ENCODE peak calls at places on chromosomes 5 and 9, in ten cellular contexts. One of them, this sample, is unnamed.

GRCh38 chr5:33890633-33891032 is 1.2 kb downstream of the ADAMTS12 start:
- DNase-seq in stimulated activated CD8-positive, alpha-beta memory T cell treated with anti-CD3 and anti-CD28 coated beads, Interleukin-15, amount 100 ng/mL, for 1 hour: no peak
- DNase-seq in stromal cell of bone marrow: no peak
- DNase-seq in kidney glomerular epithelial cell: no peak
- DNase-seq in M059J: peak
- DNase-seq in AG04449: no peak
- DNase-seq in right cardiac atrium: no peak
- DNase-seq in AG09319: no peak
- DNase-seq in Ammon's horn: no peak
- DNase-seq in activated CD4-positive, alpha-beta T cell treated with anti-CD3 and anti-CD28 coated beads, Interleukin-2, amount 10 ng/mL, durations not matched to agents 24 days and 14 days: no peak
- DNase-seq in this sample: no peak

GRCh38 chr9:121292051-121292450 is 24.1 kb downstream of the GSN start:
- DNase-seq in stimulated activated CD8-positive, alpha-beta memory T cell treated with anti-CD3 and anti-CD28 coated beads, Interleukin-15, amount 100 ng/mL, for 1 hour: no peak
- DNase-seq in stromal cell of bone marrow: no peak
- DNase-seq in kidney glomerular epithelial cell: no peak
- DNase-seq in M059J: no peak
- DNase-seq in AG04449: no peak
- DNase-seq in right cardiac atrium: no peak
- DNase-seq in AG09319: no peak
- DNase-seq in Ammon's horn: no peak
- DNase-seq in activated CD4-positive, alpha-beta T cell treated with anti-CD3 and anti-CD28 coated beads, Interleukin-2, amount 10 ng/mL, durations not matched to agents 24 days and 14 days: no peak
- DNase-seq in this sample: no peak

GRCh38 chr9:116726606-116727005 is 39.5 kb downstream of the TRIM32 start:
- DNase-seq in stimulated activated CD8-positive, alpha-beta memory T cell treated with anti-CD3 and anti-CD28 coated beads, Interleukin-15, amount 100 ng/mL, for 1 hour: no peak
- DNase-seq in stromal cell of bone marrow: no peak
- DNase-seq in kidney glomerular epithelial cell: no peak
- DNase-seq in M059J: no peak
- DNase-seq in AG04449: no peak
- DNase-seq in right cardiac atrium: no peak
- DNase-seq in AG09319: no peak
- DNase-seq in Ammon's horn: no peak
- DNase-seq in activated CD4-positive, alpha-beta T cell treated with anti-CD3 and anti-CD28 coated beads, Interleukin-2, amount 10 ng/mL, durations not matched to agents 24 days and 14 days: no peak
- DNase-seq in this sample: no peak

GRCh38 chr5:69432412-69433206 is 17.7 kb downstream of the MARVELD2 start:
- DNase-seq in stimulated activated CD8-positive, alpha-beta memory T cell treated with anti-CD3 and anti-CD28 coated beads, Interleukin-15, amount 100 ng/mL, for 1 hour: no peak
- DNase-seq in stromal cell of bone marrow: no peak
- DNase-seq in kidney glomerular epithelial cell: no peak
- DNase-seq in M059J: no peak
- DNase-seq in AG04449: no peak
- DNase-seq in right cardiac atrium: no peak
- DNase-seq in AG09319: no peak
- DNase-seq in Ammon's horn: no peak
- DNase-seq in activated CD4-positive, alpha-beta T cell treated with anti-CD3 and anti-CD28 coated beads, Interleukin-2, amount 10 ng/mL, durations not matched to agents 24 days and 14 days: no peak
- DNase-seq in this sample: no peak

GRCh38 chr9:2234371-2234893 is 219.3 kb downstream of the SMARCA2 start:
- DNase-seq in stimulated activated CD8-positive, alpha-beta memory T cell treated with anti-CD3 and anti-CD28 coated beads, Interleukin-15, amount 100 ng/mL, for 1 hour: no peak
- DNase-seq in stromal cell of bone marrow: no peak
- DNase-seq in kidney glomerular epithelial cell: peak
- DNase-seq in M059J: peak
- DNase-seq in AG04449: no peak
- DNase-seq in right cardiac atrium: peak
- DNase-seq in AG09319: no peak
- DNase-seq in Ammon's horn: peak
- DNase-seq in activated CD4-positive, alpha-beta T cell treated with anti-CD3 and anti-CD28 coated beads, Interleukin-2, amount 10 ng/mL, durations not matched to agents 24 days and 14 days: no peak
- DNase-seq in this sample: no peak

GRCh38 chr9:73370053-73370452 is 218.4 kb downstream of the ANXA1 start:
- DNase-seq in stimulated activated CD8-positive, alpha-beta memory T cell treated with anti-CD3 and anti-CD28 coated beads, Interleukin-15, amount 100 ng/mL, for 1 hour: no peak
- DNase-seq in stromal cell of bone marrow: peak
- DNase-seq in kidney glomerular epithelial cell: no peak
- DNase-seq in M059J: peak
- DNase-seq in AG04449: no peak
- DNase-seq in right cardiac atrium: no peak
- DNase-seq in AG09319: no peak
- DNase-seq in Ammon's horn: no peak
- DNase-seq in activated CD4-positive, alpha-beta T cell treated with anti-CD3 and anti-CD28 coated beads, Interleukin-2, amount 10 ng/mL, durations not matched to agents 24 days and 14 days: no peak
- DNase-seq in this sample: no peak

GRCh38 chr9:130794923-130795495 is 40.0 kb upstream of the ABL1 start:
- DNase-seq in stimulated activated CD8-positive, alpha-beta memory T cell treated with anti-CD3 and anti-CD28 coated beads, Interleukin-15, amount 100 ng/mL, for 1 hour: no peak
- DNase-seq in stromal cell of bone marrow: no peak
- DNase-seq in kidney glomerular epithelial cell: no peak
- DNase-seq in M059J: no peak
- DNase-seq in AG04449: no peak
- DNase-seq in right cardiac atrium: no peak
- DNase-seq in AG09319: peak
- DNase-seq in Ammon's horn: no peak
- DNase-seq in activated CD4-positive, alpha-beta T cell treated with anti-CD3 and anti-CD28 coated beads, Interleukin-2, amount 10 ng/mL, durations not matched to agents 24 days and 14 days: no peak
- DNase-seq in this sample: no peak

GRCh38 chr5:132773601-132774355 is 3.3 kb downstream of the SEPTIN8 start:
- DNase-seq in stimulated activated CD8-positive, alpha-beta memory T cell treated with anti-CD3 and anti-CD28 coated beads, Interleukin-15, amount 100 ng/mL, for 1 hour: no peak
- DNase-seq in stromal cell of bone marrow: no peak
- DNase-seq in kidney glomerular epithelial cell: no peak
- DNase-seq in M059J: no peak
- DNase-seq in AG04449: no peak
- DNase-seq in right cardiac atrium: no peak
- DNase-seq in AG09319: no peak
- DNase-seq in Ammon's horn: no peak
- DNase-seq in activated CD4-positive, alpha-beta T cell treated with anti-CD3 and anti-CD28 coated beads, Interleukin-2, amount 10 ng/mL, durations not matched to agents 24 days and 14 days: no peak
- DNase-seq in this sample: no peak

GRCh38 chr5:33828611-33829286 is 63.0 kb downstream of the ADAMTS12 start:
- DNase-seq in stimulated activated CD8-positive, alpha-beta memory T cell treated with anti-CD3 and anti-CD28 coated beads, Interleukin-15, amount 100 ng/mL, for 1 hour: no peak
- DNase-seq in stromal cell of bone marrow: no peak
- DNase-seq in kidney glomerular epithelial cell: no peak
- DNase-seq in M059J: peak
- DNase-seq in AG04449: no peak
- DNase-seq in right cardiac atrium: no peak
- DNase-seq in AG09319: no peak
- DNase-seq in Ammon's horn: peak
- DNase-seq in activated CD4-positive, alpha-beta T cell treated with anti-CD3 and anti-CD28 coated beads, Interleukin-2, amount 10 ng/mL, durations not matched to agents 24 days and 14 days: no peak
- DNase-seq in this sample: no peak

GRCh38 chr5:2685651-2686050 is 65.8 kb downstream of the IRX2 start:
- DNase-seq in stimulated activated CD8-positive, alpha-beta memory T cell treated with anti-CD3 and anti-CD28 coated beads, Interleukin-15, amount 100 ng/mL, for 1 hour: no peak
- DNase-seq in stromal cell of bone marrow: no peak
- DNase-seq in kidney glomerular epithelial cell: no peak
- DNase-seq in M059J: peak
- DNase-seq in AG04449: no peak
- DNase-seq in right cardiac atrium: no peak
- DNase-seq in AG09319: no peak
- DNase-seq in Ammon's horn: no peak
- DNase-seq in activated CD4-positive, alpha-beta T cell treated with anti-CD3 and anti-CD28 coated beads, Interleukin-2, amount 10 ng/mL, durations not matched to agents 24 days and 14 days: no peak
- DNase-seq in this sample: no peak

GRCh38 chr9:108835831-108836230 is 20.0 kb downstream of the ACTL7B start:
- DNase-seq in stimulated activated CD8-positive, alpha-beta memory T cell treated with anti-CD3 and anti-CD28 coated beads, Interleukin-15, amount 100 ng/mL, for 1 hour: no peak
- DNase-seq in stromal cell of bone marrow: no peak
- DNase-seq in kidney glomerular epithelial cell: no peak
- DNase-seq in M059J: peak
- DNase-seq in AG04449: no peak
- DNase-seq in right cardiac atrium: no peak
- DNase-seq in AG09319: no peak
- DNase-seq in Ammon's horn: no peak
- DNase-seq in activated CD4-positive, alpha-beta T cell treated with anti-CD3 and anti-CD28 coated beads, Interleukin-2, amount 10 ng/mL, durations not matched to agents 24 days and 14 days: no peak
- DNase-seq in this sample: no peak

GRCh38 chr5:139653616-139654015 is 5.5 kb downstream of the CXXC5 start:
- DNase-seq in stimulated activated CD8-positive, alpha-beta memory T cell treated with anti-CD3 and anti-CD28 coated beads, Interleukin-15, amount 100 ng/mL, for 1 hour: no peak
- DNase-seq in stromal cell of bone marrow: no peak
- DNase-seq in kidney glomerular epithelial cell: no peak
- DNase-seq in M059J: no peak
- DNase-seq in AG04449: no peak
- DNase-seq in right cardiac atrium: peak
- DNase-seq in AG09319: no peak
- DNase-seq in Ammon's horn: no peak
- DNase-seq in activated CD4-positive, alpha-beta T cell treated with anti-CD3 and anti-CD28 coated beads, Interleukin-2, amount 10 ng/mL, durations not matched to agents 24 days and 14 days: no peak
- DNase-seq in this sample: no peak

GRCh38 chr5:168974081-168974480 is 326.9 kb downstream of the SLIT3 start:
- DNase-seq in stimulated activated CD8-positive, alpha-beta memory T cell treated with anti-CD3 and anti-CD28 coated beads, Interleukin-15, amount 100 ng/mL, for 1 hour: no peak
- DNase-seq in stromal cell of bone marrow: no peak
- DNase-seq in kidney glomerular epithelial cell: peak
- DNase-seq in M059J: no peak
- DNase-seq in AG04449: no peak
- DNase-seq in right cardiac atrium: no peak
- DNase-seq in AG09319: no peak
- DNase-seq in Ammon's horn: no peak
- DNase-seq in activated CD4-positive, alpha-beta T cell treated with anti-CD3 and anti-CD28 coated beads, Interleukin-2, amount 10 ng/mL, durations not matched to agents 24 days and 14 days: no peak
- DNase-seq in this sample: no peak

GRCh38 chr9:121895836-121896544 is 197.1 kb downstream of the TTLL11 start:
- DNase-seq in stimulated activated CD8-positive, alpha-beta memory T cell treated with anti-CD3 and anti-CD28 coated beads, Interleukin-15, amount 100 ng/mL, for 1 hour: no peak
- DNase-seq in stromal cell of bone marrow: no peak
- DNase-seq in kidney glomerular epithelial cell: peak
- DNase-seq in M059J: peak
- DNase-seq in AG04449: no peak
- DNase-seq in right cardiac atrium: peak
- DNase-seq in AG09319: no peak
- DNase-seq in Ammon's horn: no peak
- DNase-seq in activated CD4-positive, alpha-beta T cell treated with anti-CD3 and anti-CD28 coated beads, Interleukin-2, amount 10 ng/mL, durations not matched to agents 24 days and 14 days: no peak
- DNase-seq in this sample: no peak

GRCh38 chr5:10111575-10111974 is 138.1 kb downstream of the ATPSCKMT start:
- DNase-seq in stimulated activated CD8-positive, alpha-beta memory T cell treated with anti-CD3 and anti-CD28 coated beads, Interleukin-15, amount 100 ng/mL, for 1 hour: no peak
- DNase-seq in stromal cell of bone marrow: peak
- DNase-seq in kidney glomerular epithelial cell: peak
- DNase-seq in M059J: peak
- DNase-seq in AG04449: no peak
- DNase-seq in right cardiac atrium: no peak
- DNase-seq in AG09319: peak
- DNase-seq in Ammon's horn: peak
- DNase-seq in activated CD4-positive, alpha-beta T cell treated with anti-CD3 and anti-CD28 coated beads, Interleukin-2, amount 10 ng/mL, durations not matched to agents 24 days and 14 days: no peak
- DNase-seq in this sample: peak

GRCh38 chr5:177317959-177318377 is 6.3 kb upstream of the MXD3 start:
- DNase-seq in stimulated activated CD8-positive, alpha-beta memory T cell treated with anti-CD3 and anti-CD28 coated beads, Interleukin-15, amount 100 ng/mL, for 1 hour: peak
- DNase-seq in stromal cell of bone marrow: peak
- DNase-seq in kidney glomerular epithelial cell: peak
- DNase-seq in M059J: peak
- DNase-seq in AG04449: peak
- DNase-seq in right cardiac atrium: peak
- DNase-seq in AG09319: peak
- DNase-seq in Ammon's horn: peak
- DNase-seq in activated CD4-positive, alpha-beta T cell treated with anti-CD3 and anti-CD28 coated beads, Interleukin-2, amount 10 ng/mL, durations not matched to agents 24 days and 14 days: peak
- DNase-seq in this sample: no peak

GRCh38 chr9:21904371-21904770 is 89.8 kb downstream of the CDKN2A start:
- DNase-seq in stimulated activated CD8-positive, alpha-beta memory T cell treated with anti-CD3 and anti-CD28 coated beads, Interleukin-15, amount 100 ng/mL, for 1 hour: no peak
- DNase-seq in stromal cell of bone marrow: peak
- DNase-seq in kidney glomerular epithelial cell: peak
- DNase-seq in M059J: peak
- DNase-seq in AG04449: peak
- DNase-seq in right cardiac atrium: no peak
- DNase-seq in AG09319: no peak
- DNase-seq in Ammon's horn: no peak
- DNase-seq in activated CD4-positive, alpha-beta T cell treated with anti-CD3 and anti-CD28 coated beads, Interleukin-2, amount 10 ng/mL, durations not matched to agents 24 days and 14 days: no peak
- DNase-seq in this sample: peak

GRCh38 chr5:154254886-154255285 is 64.4 kb downstream of the GALNT10 start:
- DNase-seq in stimulated activated CD8-positive, alpha-beta memory T cell treated with anti-CD3 and anti-CD28 coated beads, Interleukin-15, amount 100 ng/mL, for 1 hour: no peak
- DNase-seq in stromal cell of bone marrow: no peak
- DNase-seq in kidney glomerular epithelial cell: no peak
- DNase-seq in M059J: no peak
- DNase-seq in AG04449: no peak
- DNase-seq in right cardiac atrium: no peak
- DNase-seq in AG09319: no peak
- DNase-seq in Ammon's horn: no peak
- DNase-seq in activated CD4-positive, alpha-beta T cell treated with anti-CD3 and anti-CD28 coated beads, Interleukin-2, amount 10 ng/mL, durations not matched to agents 24 days and 14 days: peak
- DNase-seq in this sample: no peak

GRCh38 chr9:117160254-117160653 is 254.6 kb downstream of the ASTN2 start:
- DNase-seq in stimulated activated CD8-positive, alpha-beta memory T cell treated with anti-CD3 and anti-CD28 coated beads, Interleukin-15, amount 100 ng/mL, for 1 hour: no peak
- DNase-seq in stromal cell of bone marrow: no peak
- DNase-seq in kidney glomerular epithelial cell: peak
- DNase-seq in M059J: no peak
- DNase-seq in AG04449: no peak
- DNase-seq in right cardiac atrium: no peak
- DNase-seq in AG09319: no peak
- DNase-seq in Ammon's horn: peak
- DNase-seq in activated CD4-positive, alpha-beta T cell treated with anti-CD3 and anti-CD28 coated beads, Interleukin-2, amount 10 ng/mL, durations not matched to agents 24 days and 14 days: no peak
- DNase-seq in this sample: no peak

GRCh38 chr9:92619601-92620300 is 50.2 kb downstream of the IPPK start:
- DNase-seq in stimulated activated CD8-positive, alpha-beta memory T cell treated with anti-CD3 and anti-CD28 coated beads, Interleukin-15, amount 100 ng/mL, for 1 hour: no peak
- DNase-seq in stromal cell of bone marrow: no peak
- DNase-seq in kidney glomerular epithelial cell: no peak
- DNase-seq in M059J: no peak
- DNase-seq in AG04449: no peak
- DNase-seq in right cardiac atrium: no peak
- DNase-seq in AG09319: no peak
- DNase-seq in Ammon's horn: no peak
- DNase-seq in activated CD4-positive, alpha-beta T cell treated with anti-CD3 and anti-CD28 coated beads, Interleukin-2, amount 10 ng/mL, durations not matched to agents 24 days and 14 days: no peak
- DNase-seq in this sample: no peak

GRCh38 chr9:129587487-129588262 is 33.2 kb downstream of the C9orf50 start:
- DNase-seq in stimulated activated CD8-positive, alpha-beta memory T cell treated with anti-CD3 and anti-CD28 coated beads, Interleukin-15, amount 100 ng/mL, for 1 hour: no peak
- DNase-seq in stromal cell of bone marrow: no peak
- DNase-seq in kidney glomerular epithelial cell: no peak
- DNase-seq in M059J: no peak
- DNase-seq in AG04449: no peak
- DNase-seq in right cardiac atrium: peak
- DNase-seq in AG09319: no peak
- DNase-seq in Ammon's horn: no peak
- DNase-seq in activated CD4-positive, alpha-beta T cell treated with anti-CD3 and anti-CD28 coated beads, Interleukin-2, amount 10 ng/mL, durations not matched to agents 24 days and 14 days: no peak
- DNase-seq in this sample: no peak

GRCh38 chr5:164002653-164003052 is 497.2 kb downstream of the MAT2B start:
- DNase-seq in stimulated activated CD8-positive, alpha-beta memory T cell treated with anti-CD3 and anti-CD28 coated beads, Interleukin-15, amount 100 ng/mL, for 1 hour: no peak
- DNase-seq in stromal cell of bone marrow: peak
- DNase-seq in kidney glomerular epithelial cell: no peak
- DNase-seq in M059J: peak
- DNase-seq in AG04449: no peak
- DNase-seq in right cardiac atrium: no peak
- DNase-seq in AG09319: no peak
- DNase-seq in Ammon's horn: no peak
- DNase-seq in activated CD4-positive, alpha-beta T cell treated with anti-CD3 and anti-CD28 coated beads, Interleukin-2, amount 10 ng/mL, durations not matched to agents 24 days and 14 days: no peak
- DNase-seq in this sample: no peak

GRCh38 chr9:138074516-138074915 is 196.9 kb downstream of the CACNA1B start:
- DNase-seq in stimulated activated CD8-positive, alpha-beta memory T cell treated with anti-CD3 and anti-CD28 coated beads, Interleukin-15, amount 100 ng/mL, for 1 hour: no peak
- DNase-seq in stromal cell of bone marrow: no peak
- DNase-seq in kidney glomerular epithelial cell: no peak
- DNase-seq in M059J: no peak
- DNase-seq in AG04449: no peak
- DNase-seq in right cardiac atrium: no peak
- DNase-seq in AG09319: no peak
- DNase-seq in Ammon's horn: no peak
- DNase-seq in activated CD4-positive, alpha-beta T cell treated with anti-CD3 and anti-CD28 coated beads, Interleukin-2, amount 10 ng/mL, durations not matched to agents 24 days and 14 days: no peak
- DNase-seq in this sample: no peak

GRCh38 chr9:127684576-127684975 is 22.2 kb upstream of the CFAP157 start:
- DNase-seq in stimulated activated CD8-positive, alpha-beta memory T cell treated with anti-CD3 and anti-CD28 coated beads, Interleukin-15, amount 100 ng/mL, for 1 hour: no peak
- DNase-seq in stromal cell of bone marrow: no peak
- DNase-seq in kidney glomerular epithelial cell: no peak
- DNase-seq in M059J: peak
- DNase-seq in AG04449: no peak
- DNase-seq in right cardiac atrium: no peak
- DNase-seq in AG09319: no peak
- DNase-seq in Ammon's horn: no peak
- DNase-seq in activated CD4-positive, alpha-beta T cell treated with anti-CD3 and anti-CD28 coated beads, Interleukin-2, amount 10 ng/mL, durations not matched to agents 24 days and 14 days: no peak
- DNase-seq in this sample: no peak

GRCh38 chr5:154737667-154738320 is 17.4 kb upstream of the LARP1 start:
- DNase-seq in stimulated activated CD8-positive, alpha-beta memory T cell treated with anti-CD3 and anti-CD28 coated beads, Interleukin-15, amount 100 ng/mL, for 1 hour: no peak
- DNase-seq in stromal cell of bone marrow: no peak
- DNase-seq in kidney glomerular epithelial cell: no peak
- DNase-seq in M059J: no peak
- DNase-seq in AG04449: no peak
- DNase-seq in right cardiac atrium: no peak
- DNase-seq in AG09319: no peak
- DNase-seq in Ammon's horn: no peak
- DNase-seq in activated CD4-positive, alpha-beta T cell treated with anti-CD3 and anti-CD28 coated beads, Interleukin-2, amount 10 ng/mL, durations not matched to agents 24 days and 14 days: no peak
- DNase-seq in this sample: no peak

GRCh38 chr9:121972501-121972981 is 120.6 kb downstream of the TTLL11 start:
- DNase-seq in stimulated activated CD8-positive, alpha-beta memory T cell treated with anti-CD3 and anti-CD28 coated beads, Interleukin-15, amount 100 ng/mL, for 1 hour: no peak
- DNase-seq in stromal cell of bone marrow: peak
- DNase-seq in kidney glomerular epithelial cell: peak
- DNase-seq in M059J: peak
- DNase-seq in AG04449: peak
- DNase-seq in right cardiac atrium: no peak
- DNase-seq in AG09319: no peak
- DNase-seq in Ammon's horn: peak
- DNase-seq in activated CD4-positive, alpha-beta T cell treated with anti-CD3 and anti-CD28 coated beads, Interleukin-2, amount 10 ng/mL, durations not matched to agents 24 days and 14 days: no peak
- DNase-seq in this sample: peak

GRCh38 chr5:138573949-138574670 is 1.1 kb downstream of the HSPA9 start:
- DNase-seq in stimulated activated CD8-positive, alpha-beta memory T cell treated with anti-CD3 and anti-CD28 coated beads, Interleukin-15, amount 100 ng/mL, for 1 hour: no peak
- DNase-seq in stromal cell of bone marrow: peak
- DNase-seq in kidney glomerular epithelial cell: no peak
- DNase-seq in M059J: no peak
- DNase-seq in AG04449: no peak
- DNase-seq in right cardiac atrium: no peak
- DNase-seq in AG09319: no peak
- DNase-seq in Ammon's horn: no peak
- DNase-seq in activated CD4-positive, alpha-beta T cell treated with anti-CD3 and anti-CD28 coated beads, Interleukin-2, amount 10 ng/mL, durations not matched to agents 24 days and 14 days: no peak
- DNase-seq in this sample: no peak

GRCh38 chr5:150350524-150351344 is 6.8 kb upstream of the TCOF1 start:
- DNase-seq in stimulated activated CD8-positive, alpha-beta memory T cell treated with anti-CD3 and anti-CD28 coated beads, Interleukin-15, amount 100 ng/mL, for 1 hour: peak
- DNase-seq in stromal cell of bone marrow: peak
- DNase-seq in kidney glomerular epithelial cell: peak
- DNase-seq in M059J: peak
- DNase-seq in AG04449: no peak
- DNase-seq in right cardiac atrium: peak
- DNase-seq in AG09319: peak
- DNase-seq in Ammon's horn: peak
- DNase-seq in activated CD4-positive, alpha-beta T cell treated with anti-CD3 and anti-CD28 coated beads, Interleukin-2, amount 10 ng/mL, durations not matched to agents 24 days and 14 days: peak
- DNase-seq in this sample: peak